ENCODE peak calls at places on chromosomes 11 and 22, in eight cellular contexts. M, O, X, R, V, F, J and A are unnamed samples.

GRCh38 chr11:126733685-126734084 is 266.9 kb downstream of the KIRREL3 start:
- DNase-seq in M (no peak), O (no peak), X (no peak), R (no peak), V (no peak), F (no peak), J (no peak), A (no peak)

GRCh38 chr22:47200273-47201051 is 438.0 kb downstream of the TBC1D22A start:
- DNase-seq in M (peak; percentile 66), O (no peak), X (no peak), R (peak; percentile 8), V (no peak), F (no peak), J (no peak), A (no peak)

GRCh38 chr11:117944554-117944953 is 15.4 kb upstream of the TMPRSS13 start:
- DNase-seq in M (no peak), O (no peak), X (no peak), R (no peak), V (no peak), F (no peak), J (no peak), A (no peak)

GRCh38 chr11:108846009-108846408 is 181.1 kb downstream of the DDX10 start:
- DNase-seq in M (no peak), O (no peak), X (no peak), R (no peak), V (no peak), F (no peak), J (no peak), A (no peak)

GRCh38 chr11:62831520-62832345 is at the start of gene STX5:
- DNase-seq in M (peak; percentile 99), O (peak; percentile 99), X (peak; percentile 98), R (peak; percentile 97), V (peak; percentile 97), F (peak; percentile 100), J (peak; percentile 97), A (peak; percentile 95)

GRCh38 chr11:83521647-83522596 is 235.8 kb upstream of the CCDC90B start:
- DNase-seq in M (peak; percentile 36), O (no peak), X (no peak), R (peak; percentile 5), V (no peak), F (no peak), J (peak; percentile 7), A (peak; percentile 10)

GRCh38 chr11:63862923-63863322 is 24.0 kb downstream of the MARK2 start:
- DNase-seq in M (no peak), O (no peak), X (no peak), R (no peak), V (no peak), F (no peak), J (peak; percentile 40), A (no peak)

GRCh38 chr22:29043906-29044575 is 17.6 kb downstream of the C22orf31 start:
- DNase-seq in M (peak; percentile 62), O (no peak), X (no peak), R (peak; percentile 65), V (no peak), F (no peak), J (no peak), A (no peak)

GRCh38 chr11:68039526-68040086 is 781 bp downstream of the TCIRG1 start:
- DNase-seq in M (no peak), O (no peak), X (no peak), R (no peak), V (no peak), F (no peak), J (no peak), A (no peak)

GRCh38 chr11:2988996-2989395 is 3.1 kb downstream of the NAP1L4 start:
- DNase-seq in M (no peak), O (no peak), X (no peak), R (no peak), V (no peak), F (no peak), J (no peak), A (no peak)

GRCh38 chr22:32378703-32379272 is 21.1 kb downstream of the RFPL3 start:
- DNase-seq in M (peak; percentile 8), O (no peak), X (peak; percentile 4), R (peak; percentile 51), V (peak; percentile 30), F (no peak), J (no peak), A (peak; percentile 78)

GRCh38 chr11:43789700-43790443 is 90.8 kb upstream of the ALKBH3 start:
- DNase-seq in M (peak; percentile 55), O (no peak), X (no peak), R (peak; percentile 67), V (no peak), F (no peak), J (no peak), A (no peak)

GRCh38 chr22:49601614-49602321 is 225.9 kb downstream of the BRD1 start:
- DNase-seq in M (no peak), O (no peak), X (no peak), R (no peak), V (no peak), F (no peak), J (no peak), A (no peak)

GRCh38 chr22:27546157-27546556 is 255.4 kb downstream of the MN1 start:
- DNase-seq in M (no peak), O (no peak), X (no peak), R (no peak), V (no peak), F (no peak), J (no peak), A (no peak)

GRCh38 chr11:14334193-14334592 is 24.8 kb downstream of the RRAS2 start:
- DNase-seq in M (no peak), O (no peak), X (no peak), R (no peak), V (no peak), F (no peak), J (no peak), A (no peak)

GRCh38 chr11:125365196-125365931 is 130.7 kb downstream of the FEZ1 start:
- DNase-seq in M (no peak), O (no peak), X (no peak), R (no peak), V (no peak), F (no peak), J (no peak), A (no peak)

GRCh38 chr11:120564573-120565301 is 53.2 kb downstream of the GRIK4 start:
- DNase-seq in M (peak; percentile 31), O (no peak), X (peak; percentile 51), R (peak; percentile 47), V (no peak), F (peak; percentile 45), J (no peak), A (peak; percentile 47)

GRCh38 chr11:106950067-106950491 is 68.2 kb downstream of the GUCY1A2 start:
- DNase-seq in M (no peak), O (no peak), X (no peak), R (peak; percentile 4), V (no peak), F (no peak), J (peak; percentile 17), A (no peak)

GRCh38 chr11:43511959-43512358 is 153.2 kb downstream of the TTC17 start:
- DNase-seq in M (no peak), O (no peak), X (no peak), R (no peak), V (no peak), F (no peak), J (no peak), A (no peak)

GRCh38 chr22:19724927-19725661 is 1.8 kb downstream of the GP1BB start:
- DNase-seq in M (no peak), O (no peak), X (no peak), R (no peak), V (no peak), F (no peak), J (no peak), A (no peak)

GRCh38 chr11:115716577-115717214 is 212.5 kb upstream of the CADM1 start:
- DNase-seq in M (peak; percentile 29), O (no peak), X (no peak), R (peak; percentile 30), V (no peak), F (no peak), J (no peak), A (no peak)

GRCh38 chr11:35932641-35933571 is 11.0 kb upstream of the LDLRAD3 start:
- DNase-seq in M (peak; percentile 35), O (no peak), X (no peak), R (no peak), V (no peak), F (no peak), J (no peak), A (no peak)

GRCh38 chr11:94024547-94024946 is 3.4 kb downstream of the HEPHL1 start:
- DNase-seq in M (no peak), O (no peak), X (no peak), R (no peak), V (no peak), F (no peak), J (no peak), A (no peak)

GRCh38 chr22:37758698-37759097 is 49.0 kb upstream of the GCAT start:
- DNase-seq in M (no peak), O (no peak), X (no peak), R (no peak), V (no peak), F (no peak), J (no peak), A (no peak)

GRCh38 chr22:29751139-29751538 is 15.7 kb downstream of the ZMAT5 start:
- DNase-seq in M (no peak), O (no peak), X (no peak), R (no peak), V (no peak), F (no peak), J (no peak), A (no peak)

GRCh38 chr11:21604564-21604963 is 588.3 kb upstream of the ANO5 start:
- DNase-seq in M (no peak), O (no peak), X (no peak), R (no peak), V (no peak), F (no peak), J (no peak), A (no peak)

GRCh38 chr11:95699631-95700470 is 89.7 kb downstream of the FAM76B start:
- DNase-seq in M (peak; percentile 38), O (no peak), X (no peak), R (peak; percentile 14), V (no peak), F (no peak), J (no peak), A (no peak)

GRCh38 chr11:91263698-91264097 is 960.9 kb upstream of the FAT3 start:
- DNase-seq in M (no peak), O (no peak), X (no peak), R (no peak), V (no peak), F (no peak), J (no peak), A (no peak)

GRCh38 chr22:33328789-33329296 is 270.7 kb upstream of the SYN3 start:
- DNase-seq in M (peak; percentile 36), O (no peak), X (no peak), R (peak; percentile 52), V (no peak), F (no peak), J (no peak), A (no peak)

GRCh38 chr11:116696381-116696941 is 76.3 kb downstream of the BUD13 start:
- DNase-seq in M (no peak), O (no peak), X (no peak), R (peak; percentile 39), V (no peak), F (no peak), J (no peak), A (no peak)

GRCh38 chr11:9362393-9362863 is 22.0 kb upstream of the IPO7 start:
- DNase-seq in M (no peak), O (no peak), X (no peak), R (no peak), V (no peak), F (no peak), J (no peak), A (no peak)

GRCh38 chr22:49845666-49846459 is 7.8 kb upstream of the ZBED4 start:
- DNase-seq in M (no peak), O (no peak), X (no peak), R (no peak), V (no peak), F (no peak), J (no peak), A (no peak)

GRCh38 chr11:10550988-10551657 is 10.1 kb upstream of the RNF141 start:
- DNase-seq in M (no peak), O (no peak), X (no peak), R (peak; percentile 39), V (no peak), F (no peak), J (no peak), A (no peak)

GRCh38 chr11:1863352-1864215 is 10.7 kb downstream of the LSP1 start:
- DNase-seq in M (peak; percentile 92), O (no peak), X (peak; percentile 34), R (peak; percentile 92), V (peak; percentile 7), F (peak; percentile 87), J (peak; percentile 17), A (peak; percentile 78)